ENCODE peak calls at places on chromosomes 3 and 15, in six cellular contexts. N is tibial nerve, Z is cardiac muscle cell, O is bronchial epithelial cell, I is fibroblast of pulmonary artery, L is lung. M is an unnamed sample.

GRCh38 chr3:99681512-99681911 is 43.1 kb downstream of the COL8A1 start:
- DNase-seq in N (no peak), Z (no peak), O (no peak), I (no peak), L (no peak), M (no peak)

GRCh38 chr3:33921608-33922007 is 123.2 kb downstream of the PDCD6IP start:
- DNase-seq in N (no peak), Z (no peak), O (peak), I (no peak), L (no peak), M (no peak)

GRCh38 chr3:112894258-112894657 is 47.6 kb upstream of the CD200R1L start:
- DNase-seq in N (no peak), Z (no peak), O (peak), I (peak), L (no peak), M (peak)

GRCh38 chr3:106809633-106810460 is 567.4 kb upstream of the CCDC54 start:
- DNase-seq in N (no peak), Z (no peak), O (no peak), I (peak), L (no peak), M (peak)

GRCh38 chr3:44000586-44000985 is 241.1 kb upstream of the TOPAZ1 start:
- DNase-seq in N (no peak), Z (no peak), O (peak), I (no peak), L (no peak), M (peak)

GRCh38 chr3:106193876-106194275 is 325.1 kb upstream of the CBLB start:
- DNase-seq in N (no peak), Z (no peak), O (no peak), I (no peak), L (no peak), M (peak)

GRCh38 chr3:5010706-5011554 is 31.7 kb downstream of the BHLHE40 start:
- DNase-seq in N (no peak), Z (no peak), O (peak), I (no peak), L (no peak), M (peak)

GRCh38 chr3:33096103-33096868 is 660 bp downstream of the GLB1 start:
- DNase-seq in N (peak), Z (peak), O (peak), I (peak), L (peak), M (peak)

GRCh38 chr3:46078712-46079400 is 51.6 kb upstream of the XCR1 start:
- DNase-seq in N (peak), Z (peak), O (peak), I (peak), L (peak), M (peak)

GRCh38 chr15:42102646-42103235 is 8.4 kb upstream of the PLA2G4D start:
- DNase-seq in N (no peak), Z (no peak), O (peak), I (peak), L (no peak), M (peak)

GRCh38 chr15:69990566-69991391 is 106.9 kb downstream of the TLE3 start:
- DNase-seq in N (no peak), Z (no peak), O (no peak), I (no peak), L (no peak), M (no peak)

GRCh38 chr3:45321607-45322391 is 66.6 kb upstream of the LARS2 start:
- DNase-seq in N (no peak), Z (no peak), O (peak), I (no peak), L (no peak), M (no peak)

GRCh38 chr3:100106531-100107155 is 7.7 kb downstream of the FILIP1L start:
- DNase-seq in N (no peak), Z (no peak), O (peak), I (peak), L (no peak), M (peak)

GRCh38 chr15:59224474-59224873 is 17.8 kb downstream of the LDHAL6B start:
- DNase-seq in N (no peak), Z (no peak), O (no peak), I (no peak), L (no peak), M (no peak)

GRCh38 chr3:62607287-62608029 is 234.1 kb upstream of the FEZF2 start:
- DNase-seq in N (peak), Z (no peak), O (peak), I (peak), L (peak), M (peak)

GRCh38 chr3:126197854-126198584 is 17.6 kb upstream of the ALDH1L1 start:
- DNase-seq in N (peak), Z (peak), O (peak), I (peak), L (peak), M (peak)

GRCh38 chr3:179700716-179701115 is 47.9 kb downstream of the USP13 start:
- DNase-seq in N (no peak), Z (no peak), O (no peak), I (no peak), L (no peak), M (no peak)

DNA sequence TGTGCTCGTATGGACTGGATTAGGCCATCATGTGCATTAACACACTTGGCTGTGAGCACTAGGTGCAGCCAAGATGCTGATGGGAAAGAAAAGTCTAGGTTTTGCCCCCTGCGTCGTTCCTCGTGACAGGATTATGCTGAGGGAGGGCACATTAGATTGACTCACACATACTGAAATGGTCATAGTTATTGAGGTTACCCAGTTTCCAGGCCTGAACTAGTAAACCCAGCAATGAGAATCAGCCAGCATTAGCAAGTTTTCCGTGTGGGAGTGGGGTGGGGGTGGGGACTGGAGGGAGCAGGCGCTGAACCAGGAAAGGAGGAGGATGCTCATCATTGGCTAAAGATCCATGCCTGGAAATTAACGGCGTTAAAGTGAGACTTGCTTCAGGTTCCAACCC is 224.9 kb upstream of the TPRG1 start:
- DNase-seq in N (no peak), Z (no peak), O (no peak), I (no peak), L (no peak), M (peak)
- H3K4me3 ChIP-seq in N (peak), Z (no peak), O (peak), I (peak), L (no peak), M (peak)

GRCh38 chr3:77746892-77747291 is 707.0 kb downstream of the ROBO2 start:
- DNase-seq in N (no peak), Z (no peak), O (no peak), I (no peak), L (no peak), M (no peak)
- H3K4me3 ChIP-seq in N (no peak), Z (no peak), O (no peak), I (no peak), L (no peak), M (no peak)

DNA sequence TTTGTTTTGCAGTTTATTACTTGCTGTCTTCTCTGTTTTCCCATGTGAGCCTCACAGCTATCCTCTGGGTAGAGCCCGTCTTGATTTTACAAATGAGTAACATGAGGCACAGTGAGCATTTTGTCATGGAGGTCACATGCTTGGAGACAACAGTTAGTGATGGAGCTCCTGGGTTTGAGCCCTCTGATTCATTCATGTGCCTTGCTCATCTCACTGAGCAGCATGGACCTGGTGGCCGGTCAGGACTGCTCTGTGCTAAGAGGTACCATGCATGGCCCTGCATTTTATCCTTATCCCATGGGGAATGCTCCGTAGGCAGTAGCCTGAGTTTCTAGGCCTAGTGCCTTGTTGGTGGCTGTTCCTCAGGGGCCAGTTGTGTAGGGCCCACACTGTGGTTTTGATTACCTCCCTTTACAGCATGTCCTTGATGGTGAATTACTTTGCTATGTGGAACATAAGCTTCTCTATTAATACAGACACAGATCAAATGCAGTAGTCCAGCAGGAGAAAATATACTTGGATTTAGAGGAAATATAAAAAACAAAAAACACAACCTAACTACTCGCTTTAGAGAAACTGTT is 35.6 kb downstream of the MAP2K5 start:
- DNase-seq in N (no peak), Z (no peak), O (no peak), I (no peak), L (no peak), M (peak)
- H3K4me3 ChIP-seq in N (no peak), Z (no peak), O (no peak), I (no peak), L (no peak), M (no peak)

GRCh38 chr15:74954515-74954914 is 2.1 kb downstream of the RPP25 start:
- DNase-seq in N (no peak), Z (peak), O (no peak), I (peak), L (no peak), M (peak)
- H3K4me3 ChIP-seq in N (no peak), Z (peak), O (no peak), I (peak), L (no peak), M (peak)

DNA sequence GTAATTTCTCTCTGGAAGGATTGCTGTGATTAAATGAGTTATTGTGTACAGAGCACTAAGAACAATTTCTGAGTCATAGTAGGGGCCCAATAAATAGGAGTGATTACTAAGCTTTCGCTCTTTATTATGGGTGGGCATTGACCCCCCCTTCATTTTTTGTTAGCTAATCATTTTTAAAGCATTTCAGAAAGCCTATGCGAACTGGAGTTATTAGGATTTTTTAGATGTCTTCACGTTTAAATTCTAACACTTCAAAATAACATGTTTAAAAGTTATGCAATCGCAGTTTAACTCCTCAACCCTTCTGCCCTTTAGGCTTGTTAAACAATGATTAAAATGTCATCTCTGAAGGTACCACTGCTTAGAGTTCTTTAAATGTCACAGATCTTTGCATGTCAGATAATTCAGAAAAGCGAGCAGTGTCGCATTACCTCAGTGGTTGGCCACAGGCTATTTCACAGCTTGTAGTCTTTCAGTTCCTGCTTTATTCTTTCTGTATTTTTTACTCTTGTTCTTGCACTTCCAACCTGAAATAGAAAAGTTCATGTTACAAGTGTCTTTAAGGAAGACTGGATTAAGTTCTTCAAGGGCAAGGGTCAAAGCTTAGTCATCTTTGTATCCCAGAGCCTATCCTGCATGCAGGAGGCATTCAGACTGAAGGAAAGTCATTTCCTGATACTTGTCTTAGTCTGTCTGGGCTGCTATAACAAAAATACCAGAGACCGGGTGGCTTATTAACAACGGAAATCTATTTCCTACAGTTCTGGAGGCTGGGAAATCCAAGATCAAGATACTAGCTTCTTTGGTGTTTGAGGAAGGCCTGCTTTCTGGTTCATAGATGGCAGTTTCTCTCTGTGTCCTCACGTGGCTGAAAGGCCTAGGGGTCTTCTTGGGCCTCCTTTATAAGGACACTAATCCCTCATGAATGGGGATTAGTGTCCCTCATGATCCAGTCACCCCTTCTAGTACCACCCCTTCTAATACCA is 103.0 kb downstream of the FNDC3B start:
- DNase-seq in N (no peak), Z (no peak), O (peak), I (peak), L (no peak), M (peak)
- H3K4me3 ChIP-seq in N (no peak), Z (no peak), O (no peak), I (no peak), L (no peak), M (no peak)

DNA sequence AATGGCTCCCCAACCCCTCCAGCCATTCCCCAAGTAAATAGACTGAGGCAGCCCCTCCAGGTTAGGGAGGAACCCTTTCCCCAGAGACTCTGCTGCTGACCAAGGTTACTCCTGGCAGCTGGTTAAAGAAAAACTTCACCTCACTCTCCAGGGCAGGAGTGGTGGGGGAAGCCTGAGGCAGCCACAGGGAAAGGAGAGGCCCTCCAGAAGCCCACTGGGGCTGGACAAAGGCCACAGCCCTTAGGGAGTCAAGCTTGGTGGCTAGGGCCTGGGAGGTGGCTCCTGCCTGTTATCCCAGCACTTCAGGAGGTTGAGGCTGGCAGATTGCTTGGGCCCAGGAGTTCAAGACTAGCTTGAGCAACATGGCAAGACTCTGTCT is 923 bp downstream of the ACY1 start:
- DNase-seq in N (no peak), Z (no peak), O (no peak), I (no peak), L (no peak), M (no peak)
- H3K4me3 ChIP-seq in N (peak), Z (no peak), O (no peak), I (no peak), L (no peak), M (no peak)

GRCh38 chr15:40045572-40046217 is 6.7 kb upstream of the SRP14 start:
- DNase-seq in N (no peak), Z (no peak), O (no peak), I (no peak), L (no peak), M (no peak)

GRCh38 chr15:40048155-40048792 is 9.3 kb upstream of the SRP14 start:
- DNase-seq in N (no peak), Z (no peak), O (no peak), I (no peak), L (peak), M (no peak)

GRCh38 chr15:40046721-40047412 is 7.9 kb upstream of the SRP14 start:
- DNase-seq in N (no peak), Z (no peak), O (peak), I (peak), L (no peak), M (peak)

GRCh38 chr15:40049076-40049475 is 10.1 kb upstream of the SRP14 start:
- DNase-seq in N (no peak), Z (no peak), O (no peak), I (no peak), L (no peak), M (no peak)

DNA sequence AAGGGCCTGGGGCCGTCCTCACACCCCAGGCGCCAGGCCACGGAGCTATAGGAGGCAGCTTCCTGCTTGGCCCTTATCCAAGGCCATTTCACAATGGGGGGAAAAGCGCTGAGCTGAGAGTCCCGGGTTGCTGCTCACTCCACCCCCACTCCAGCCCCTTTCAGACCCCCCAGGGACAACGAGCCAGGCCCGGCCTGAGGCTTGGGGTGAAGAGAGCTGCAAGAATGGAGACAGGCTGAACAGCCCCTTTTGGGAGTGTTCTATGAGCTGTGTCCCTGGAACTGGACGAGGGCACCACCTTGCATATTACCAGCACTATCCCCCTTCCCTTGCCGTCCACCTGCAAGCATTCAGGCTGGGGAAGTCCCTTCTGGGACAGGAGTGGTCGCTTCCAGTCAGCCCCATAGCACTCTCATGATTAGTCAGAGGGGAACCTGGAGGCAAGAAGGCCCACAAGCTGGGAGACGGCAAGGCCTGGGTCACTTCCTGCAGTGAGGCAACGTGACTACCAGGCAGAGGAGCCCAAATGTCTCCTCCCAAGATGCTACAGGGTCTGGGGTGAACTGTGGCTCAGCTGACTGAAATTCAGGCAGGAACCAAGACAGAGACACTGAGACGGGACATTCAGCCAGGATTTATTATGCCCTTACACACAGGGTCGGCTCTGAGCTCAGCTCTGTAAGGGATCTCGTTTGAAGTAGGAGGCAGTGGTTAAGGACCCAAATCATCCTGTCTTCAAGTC is 8.6 kb upstream of the SRP14 start:
- DNase-seq in N (no peak), Z (no peak), O (peak), I (peak), L (peak), M (peak)
- H3K4me3 ChIP-seq in N (no peak), Z (no peak), O (no peak), I (no peak), L (no peak), M (no peak)